ENCODE peak calls at places on chromosomes 16 and 17, in ten cellular contexts. R is SK-N-SH, W is heart right ventricle, V is Panc1, T is right atrium auricular region, B is WERI-Rb-1, H is esophagus squamous epithelium, L is gastrocnemius medialis, A is A549, J is transverse colon. U is an unnamed sample. For H3K9me3, the result is how much of the 10 kb centered on the place peaks cover.

GRCh38 chr17:38907930-38908675 is 17.3 kb upstream of the LASP1NB start:
- DNase-seq in R (no peak), V (no peak), L (no peak), A (no peak), T (no peak), W (no peak), J (no peak), H (no peak), B (no peak), U (peak)

GRCh38 chr17:36945959-36946725 is 2.6 kb upstream of the AATF start:
- DNase-seq in B (peak), T (no peak), J (no peak), W (no peak), L (no peak), V (no peak), A (no peak), H (no peak), R (no peak), U (no peak)

GRCh38 chr16:4404967-4405696 is 11.3 kb downstream of the CORO7 start:
- DNase-seq in W (no peak), A (no peak), H (no peak), T (no peak), B (no peak), J (no peak), V (no peak), R (peak), L (no peak), U (no peak)

GRCh38 chr16:17313085-17313611 is 157.6 kb downstream of the XYLT1 start:
- DNase-seq in B (no peak), R (peak), W (no peak), H (no peak), J (peak), T (peak), V (no peak), L (no peak), A (no peak), U (no peak)

GRCh38 chr17:40198576-40198975 is 20.5 kb upstream of the WIPF2 start:
- DNase-seq in R (no peak), T (no peak), H (no peak), V (no peak), A (no peak), B (no peak), W (no peak), L (no peak), J (no peak), U (no peak)

GRCh38 chr16:69567031-69567680 is 1.4 kb downstream of the NFAT5 start:
- DNase-seq in H (no peak), L (no peak), V (no peak), R (peak), W (no peak), A (no peak), J (no peak), B (no peak), T (no peak), U (no peak)

GRCh38 chr17:1495265-1495664 is 2.8 kb upstream of the MYO1C start:
- DNase-seq in H (no peak), V (no peak), J (no peak), L (peak), B (no peak), W (peak), R (no peak), T (no peak), A (no peak), U (no peak)

GRCh38 chr17:1789936-1790335 is 28.1 kb downstream of the SERPINF1 start:
- DNase-seq in V (no peak), J (no peak), R (no peak), B (no peak), H (no peak), W (no peak), L (no peak), T (no peak), A (no peak), U (no peak)

GRCh38 chr17:75619506-75620431 is 13.5 kb upstream of the SMIM5 start:
- DNase-seq in L (no peak), B (peak), V (no peak), T (no peak), W (no peak), H (no peak), R (peak), J (no peak), A (peak), U (no peak)

GRCh38 chr16:46906360-46907060 is 22.3 kb downstream of the GPT2 start:
- DNase-seq in T (no peak), H (no peak), R (no peak), L (no peak), W (no peak), V (no peak), A (no peak), B (no peak), J (no peak), U (no peak)

GRCh38 chr16:54750249-54750648 is 180.4 kb upstream of the IRX5 start:
- DNase-seq in R (no peak), W (no peak), J (no peak), B (no peak), H (no peak), T (no peak), A (no peak), V (no peak), L (no peak), U (no peak)

GRCh38 chr17:55421179-55421934 is at the start of gene MMD:
- DNase-seq in L (peak), V (no peak), J (peak), R (peak), W (no peak), B (no peak), H (no peak), T (no peak), A (no peak), U (peak)

GRCh38 chr17:41540921-41541625 is 13.0 kb upstream of the KRT19 start:
- DNase-seq in H (no peak), W (no peak), J (no peak), T (no peak), B (peak), L (no peak), R (no peak), A (no peak), V (no peak), U (no peak)

GRCh38 chr17:78723001-78723796 is 58.9 kb downstream of the CYTH1 start:
- DNase-seq in A (no peak), R (peak), W (peak), J (peak), T (no peak), B (peak), V (no peak), L (no peak), H (no peak), U (no peak)

GRCh38 chr16:70691223-70692129 is 5.6 kb upstream of the MTSS2 start:
- DNase-seq in W (peak), A (peak), T (peak), B (no peak), J (peak), V (no peak), L (peak), R (peak), H (no peak), U (peak)

GRCh38 chr17:48472485-48473281 is 42.7 kb upstream of the SKAP1 start:
- DNase-seq in W (no peak), V (no peak), T (no peak), H (no peak), R (no peak), A (peak), B (no peak), J (no peak), L (no peak), U (no peak)

GRCh38 chr16:52928955-52929354 is 123.7 kb downstream of the CHD9NB start:
- DNase-seq in J (no peak), B (no peak), R (no peak), W (no peak), L (no peak), T (no peak), A (no peak), H (no peak), V (no peak), U (no peak)

GRCh38 chr17:74474043-74474792 is 7.8 kb downstream of the CD300A start:
- DNase-seq in T (no peak), A (no peak), J (peak), W (no peak), L (no peak), H (no peak), V (no peak), B (no peak), R (peak), U (no peak)

GRCh38 chr16:5928476-5929055 is 831.0 kb upstream of the EEF2KMT start:
- DNase-seq in W (no peak), V (no peak), B (no peak), A (no peak), J (no peak), R (peak), H (no peak), T (no peak), L (no peak), U (no peak)

GRCh38 chr17:78374631-78375274 is 3.7 kb upstream of the PGS1 start:
- DNase-seq in T (no peak), J (no peak), A (no peak), W (peak), H (no peak), V (no peak), B (no peak), L (no peak), R (no peak), U (no peak)

GRCh38 chr16:68734782-68735181 is 2.3 kb upstream of the CDH1 start:
- DNase-seq in V (no peak), H (no peak), W (no peak), A (no peak), R (no peak), L (no peak), J (no peak), T (no peak), B (no peak), U (no peak)

DNA sequence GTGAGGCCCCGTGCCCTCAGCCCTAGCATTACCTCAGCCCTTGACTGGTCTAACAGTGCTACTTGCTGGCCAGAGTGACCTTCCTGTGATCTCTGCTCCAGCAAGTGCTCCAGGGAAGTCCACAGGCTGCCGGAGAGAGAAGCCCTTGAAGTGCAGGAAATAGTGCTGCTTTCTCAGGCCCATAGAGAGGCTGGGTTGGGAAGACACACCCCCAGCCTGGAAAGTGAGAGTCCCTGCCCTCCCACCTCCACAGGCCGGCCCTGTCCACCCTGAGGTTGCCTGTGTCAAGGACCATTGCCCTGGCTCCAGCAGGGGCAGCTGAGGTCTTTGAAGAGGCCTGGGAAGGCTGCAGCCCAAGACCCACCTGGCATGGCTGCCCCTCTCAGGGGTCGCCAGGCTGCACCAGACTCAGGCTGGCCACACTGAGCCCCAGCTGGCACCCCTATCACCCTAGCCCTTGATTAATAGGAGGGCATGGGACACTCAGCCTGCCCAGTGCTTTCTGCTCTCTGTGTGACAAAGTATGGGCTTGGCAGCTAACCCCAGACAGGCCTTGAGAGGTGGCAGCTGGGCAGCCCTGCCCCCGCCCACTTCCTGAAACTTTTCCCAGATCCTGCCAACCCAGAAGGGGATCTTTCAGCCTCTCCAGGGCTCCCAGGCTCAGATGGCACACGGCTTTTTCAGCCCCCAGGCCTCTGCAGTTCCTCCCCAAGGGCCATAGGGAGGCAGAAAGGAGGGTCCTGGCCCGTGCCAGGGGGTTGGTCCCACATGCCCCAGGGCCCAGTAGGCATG is 21.7 kb downstream of the ATP6V0D1 start:
- DNase-seq in A (no peak), W (peak), J (peak), L (peak), T (no peak), B (no peak), R (peak), V (no peak), H (no peak), U (peak)
- TF ChIP-seq CTCF in A (no peak), W (no peak), J (no peak), L (no peak), T (no peak), B (no peak), R (no peak), V (no peak), H (no peak), U (no peak)

GRCh38 chr16:57898961-57899360 is 72.0 kb downstream of the CNGB1 start:
- DNase-seq in J (no peak), L (no peak), T (no peak), W (no peak), H (no peak), A (no peak), R (no peak), V (no peak), B (peak), U (no peak)

GRCh38 chr16:57901480-57902069 is 69.4 kb downstream of the CNGB1 start:
- DNase-seq in V (no peak), B (no peak), J (no peak), H (no peak), R (no peak), T (no peak), W (no peak), L (no peak), A (peak), U (no peak)

GRCh38 chr16:57897053-57897784 is 73.7 kb downstream of the CNGB1 start:
- DNase-seq in R (no peak), A (no peak), H (no peak), B (no peak), V (no peak), W (no peak), J (no peak), T (no peak), L (no peak), U (no peak)

GRCh38 chr16:57900796-57901479 is 70.0 kb downstream of the CNGB1 start:
- DNase-seq in R (no peak), T (no peak), H (no peak), J (no peak), B (peak), W (no peak), A (no peak), L (no peak), V (no peak), U (no peak)

GRCh38 chr16:57899771-57900661 is 70.9 kb downstream of the CNGB1 start:
- DNase-seq in L (peak), B (peak), J (peak), T (peak), H (no peak), A (peak), W (peak), R (peak), V (peak), U (peak)
- H3K9me3 ChIP-seq in L (under half), B (under half), J (under half), T (under half), H (under half), A (under half), W (under half), R (under half), V (under half), U (under half)

GRCh38 chr17:30716461-30717289 is 107.8 kb downstream of the CRLF3 start:
- DNase-seq in V (no peak), J (no peak), W (no peak), B (peak), L (no peak), A (peak), T (no peak), H (no peak), R (peak), U (no peak)
- TF ChIP-seq CTCF in V (peak), J (no peak), W (no peak), B (peak), L (no peak), A (peak), T (no peak), H (no peak), R (peak), U (no peak)

DNA sequence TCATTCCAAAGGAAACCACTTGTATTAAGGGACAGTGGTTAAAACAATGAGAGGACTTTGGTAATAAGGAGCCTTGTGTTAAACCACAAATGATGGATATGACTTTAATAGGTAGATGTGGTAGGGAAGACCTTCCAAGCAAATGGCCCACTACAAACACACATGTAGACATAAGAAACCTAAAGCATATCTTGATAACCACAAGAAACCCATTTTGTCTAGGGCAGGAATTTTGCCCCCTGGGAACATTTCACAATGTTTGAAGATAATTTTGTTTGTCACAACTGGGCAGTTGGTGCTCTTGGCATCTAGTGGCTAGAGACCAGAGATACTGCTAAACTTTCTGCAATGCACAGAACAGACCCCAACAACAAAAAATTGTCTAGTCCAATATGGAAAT is 25.8 kb downstream of the KCNJ2 start:
- DNase-seq in B (no peak), H (no peak), W (no peak), L (no peak), R (no peak), J (no peak), T (no peak), V (no peak), A (no peak), U (no peak)
- H3K9me3 ChIP-seq in B (under half), H (under half), W (under half), L (under half), R (under half), J (under half), T (under half), V (under half), A (under half), U (under half)

GRCh38 chr16:81729451-81729850 is 49.6 kb upstream of the PLCG2 start:
- DNase-seq in L (no peak), J (no peak), B (no peak), T (no peak), H (no peak), R (no peak), A (no peak), V (no peak), W (no peak), U (no peak)
- TF ChIP-seq CTCF in L (no peak), J (no peak), B (no peak), T (no peak), H (no peak), R (no peak), A (no peak), V (no peak), W (no peak), U (no peak)

GRCh38 chr17:19448341-19449268 is 37.6 kb downstream of the RNF112 start:
- DNase-seq in B (no peak), V (peak), R (peak), L (no peak), J (no peak), T (peak), W (no peak), A (peak), H (no peak), U (no peak)

GRCh38 chr17:19443148-19443547 is 32.1 kb downstream of the RNF112 start:
- DNase-seq in A (no peak), T (no peak), H (no peak), J (no peak), B (no peak), W (no peak), R (no peak), L (no peak), V (no peak), U (no peak)

GRCh38 chr17:19447085-19447583 is 36.1 kb downstream of the RNF112 start:
- DNase-seq in W (no peak), H (no peak), T (peak), R (peak), V (peak), L (peak), A (peak), J (peak), B (peak), U (no peak)

GRCh38 chr17:19440421-19440820 is 29.4 kb downstream of the RNF112 start:
- DNase-seq in R (no peak), T (no peak), A (no peak), J (no peak), W (no peak), V (no peak), L (no peak), B (no peak), H (no peak), U (no peak)

DNA sequence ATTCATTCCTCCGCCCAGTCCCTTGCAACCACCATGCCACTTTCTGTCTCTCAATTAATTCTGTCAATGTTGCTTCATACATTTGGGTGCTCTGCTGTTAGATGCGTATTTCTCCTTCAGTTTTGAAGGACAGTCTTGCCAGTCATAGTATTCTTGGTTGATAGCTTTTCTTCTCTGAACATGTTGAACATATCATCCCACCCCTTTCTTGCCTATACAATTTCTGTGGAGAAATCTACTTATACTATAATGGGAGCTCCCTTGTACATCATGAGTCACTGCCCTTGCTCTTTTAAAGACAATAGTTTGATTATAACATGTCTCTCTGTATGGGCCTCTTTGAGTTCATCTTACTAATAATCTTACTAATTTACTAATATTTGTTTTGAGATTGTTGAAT is 34.1 kb downstream of the RNF112 start:
- DNase-seq in H (no peak), B (no peak), W (no peak), R (no peak), L (no peak), A (no peak), T (no peak), J (no peak), V (no peak), U (no peak)
- H3K9me3 ChIP-seq in H (under half), B (under half), W (under half), R (under half), L (under half), A (under half), T (under half), J (under half), V (under half), U (under half)

GRCh38 chr16:11312718-11313492 is 31.8 kb upstream of the PRM1 start:
- DNase-seq in H (no peak), R (no peak), T (no peak), W (no peak), B (no peak), J (peak), A (peak), L (no peak), V (no peak), U (peak)

GRCh38 chr16:11313493-11314308 is 31.6 kb upstream of the RMI2 start:
- DNase-seq in H (no peak), J (no peak), L (no peak), W (no peak), T (no peak), A (no peak), B (no peak), R (no peak), V (no peak), U (no peak)

GRCh38 chr16:11315499-11315898 is 29.8 kb upstream of the RMI2 start:
- DNase-seq in R (no peak), H (no peak), A (peak), T (no peak), B (no peak), J (no peak), W (no peak), L (no peak), V (no peak), U (no peak)

GRCh38 chr16:11316331-11317015 is 28.8 kb upstream of the RMI2 start:
- DNase-seq in B (no peak), W (no peak), J (no peak), L (no peak), H (no peak), T (no peak), A (no peak), V (no peak), R (no peak), U (no peak)

GRCh38 chr16:11314309-11314894 is 30.9 kb upstream of the RMI2 start:
- DNase-seq in R (no peak), L (no peak), V (no peak), J (no peak), A (no peak), W (no peak), H (no peak), B (no peak), T (no peak), U (no peak)
- TF ChIP-seq CTCF in R (no peak), L (no peak), V (no peak), J (no peak), A (no peak), W (no peak), H (no peak), B (no peak), T (no peak), U (no peak)

DNA sequence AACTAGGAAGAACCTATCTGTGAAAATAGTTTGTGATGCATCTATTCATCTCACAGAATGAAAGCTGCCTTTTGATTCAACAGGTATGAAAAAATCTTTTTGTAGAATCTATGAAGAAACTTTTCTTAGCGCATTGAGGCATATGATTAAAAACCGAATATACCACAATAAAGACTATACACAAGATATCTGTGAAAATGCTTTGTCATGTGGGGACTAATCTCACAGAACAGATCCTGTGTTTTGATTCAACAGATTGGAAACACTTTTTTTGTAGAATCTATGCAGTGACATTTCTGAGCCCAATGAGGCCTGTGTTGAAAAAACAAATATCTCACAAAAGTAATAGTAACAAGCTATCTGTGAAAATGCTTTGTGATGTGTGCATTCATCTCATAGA is 2247.5 kb downstream of the TP53TG3F start:
- DNase-seq in V (no peak), R (no peak), B (no peak), A (no peak), L (no peak), H (no peak), W (no peak), T (no peak), J (no peak), U (no peak)
- H3K9me3 ChIP-seq in V (under half), R (under half), B (under half), A (under half), L (under half), H (under half), W (under half), T (under half), J (under half), U (under half)